ENCODE peak calls at places on chromosome 2, in ten cellular contexts. One of them, this sample, is unnamed.

GRCh38 chr2:238493880-238494572 is 67.3 kb downstream of the ASB1 start:
- DNase-seq in right lobe of liver: no peak
- DNase-seq in neural progenitor cell: no peak
- DNase-seq in Panc1: no peak
- DNase-seq in brain microvascular endothelial cell: no peak
- DNase-seq in fibroblast of villous mesenchyme: no peak
- DNase-seq in fibroblast of lung: no peak
- DNase-seq in tibial nerve: no peak
- DNase-seq in NB4: peak; percentile 38
- DNase-seq in testis: peak; percentile 5
- DNase-seq in this sample: no peak

GRCh38 chr2:56522605-56523089 is 338.9 kb downstream of the CCDC85A start:
- DNase-seq in Panc1: no peak
- DNase-seq in fibroblast of villous mesenchyme: peak; percentile 14
- DNase-seq in tibial nerve: no peak
- DNase-seq in testis: no peak
- DNase-seq in right lobe of liver: peak; percentile 59
- DNase-seq in fibroblast of lung: peak; percentile 9
- DNase-seq in brain microvascular endothelial cell: no peak
- DNase-seq in NB4: no peak
- DNase-seq in neural progenitor cell: no peak
- DNase-seq in this sample: peak; percentile 32

GRCh38 chr2:36238126-36238525 is 117.5 kb upstream of the CRIM1 start:
- DNase-seq in brain microvascular endothelial cell: no peak
- DNase-seq in NB4: no peak
- DNase-seq in testis: no peak
- DNase-seq in neural progenitor cell: no peak
- DNase-seq in tibial nerve: no peak
- DNase-seq in fibroblast of lung: no peak
- DNase-seq in right lobe of liver: no peak
- DNase-seq in fibroblast of villous mesenchyme: peak; percentile 10
- DNase-seq in Panc1: no peak
- DNase-seq in this sample: no peak

GRCh38 chr2:69827796-69828540 is 1.5 kb upstream of the GMCL1 start:
- DNase-seq in fibroblast of lung: peak; percentile 8
- DNase-seq in right lobe of liver: no peak
- DNase-seq in testis: no peak
- DNase-seq in NB4: peak; percentile 15
- DNase-seq in neural progenitor cell: no peak
- DNase-seq in tibial nerve: peak; percentile 40
- DNase-seq in fibroblast of villous mesenchyme: no peak
- DNase-seq in Panc1: no peak
- DNase-seq in brain microvascular endothelial cell: peak; percentile 17
- DNase-seq in this sample: no peak

GRCh38 chr2:42770288-42771131 is 6.6 kb upstream of the OXER1 start:
- DNase-seq in neural progenitor cell: peak; percentile 86
- DNase-seq in NB4: peak; percentile 80
- DNase-seq in fibroblast of villous mesenchyme: peak; percentile 61
- DNase-seq in right lobe of liver: no peak
- DNase-seq in testis: peak; percentile 52
- DNase-seq in Panc1: no peak
- DNase-seq in fibroblast of lung: peak; percentile 29
- DNase-seq in brain microvascular endothelial cell: peak; percentile 24
- DNase-seq in tibial nerve: no peak
- DNase-seq in this sample: no peak

GRCh38 chr2:204576580-204576979 is 31.3 kb downstream of the PARD3B start:
- DNase-seq in fibroblast of villous mesenchyme: peak; percentile 9
- DNase-seq in neural progenitor cell: no peak
- DNase-seq in testis: no peak
- DNase-seq in tibial nerve: no peak
- DNase-seq in right lobe of liver: no peak
- DNase-seq in brain microvascular endothelial cell: no peak
- DNase-seq in Panc1: no peak
- DNase-seq in NB4: no peak
- DNase-seq in fibroblast of lung: no peak
- DNase-seq in this sample: no peak

GRCh38 chr2:172943992-172944793 is 131.5 kb upstream of the MAP3K20 start:
- DNase-seq in brain microvascular endothelial cell: no peak
- DNase-seq in fibroblast of villous mesenchyme: no peak
- DNase-seq in neural progenitor cell: no peak
- DNase-seq in NB4: no peak
- DNase-seq in Panc1: no peak
- DNase-seq in fibroblast of lung: no peak
- DNase-seq in testis: no peak
- DNase-seq in tibial nerve: no peak
- DNase-seq in right lobe of liver: no peak
- DNase-seq in this sample: no peak

GRCh38 chr2:229133155-229133772 is 137.8 kb downstream of the PID1 start:
- DNase-seq in neural progenitor cell: peak; percentile 47
- DNase-seq in right lobe of liver: no peak
- DNase-seq in fibroblast of villous mesenchyme: peak; percentile 65
- DNase-seq in brain microvascular endothelial cell: peak; percentile 6
- DNase-seq in fibroblast of lung: peak; percentile 76
- DNase-seq in NB4: peak; percentile 41
- DNase-seq in tibial nerve: peak; percentile 23
- DNase-seq in testis: peak; percentile 49
- DNase-seq in Panc1: peak; percentile 39
- DNase-seq in this sample: no peak

GRCh38 chr2:128835342-128835855 is 516.7 kb upstream of the HS6ST1 start:
- DNase-seq in Panc1: no peak
- DNase-seq in brain microvascular endothelial cell: no peak
- DNase-seq in tibial nerve: no peak
- DNase-seq in fibroblast of villous mesenchyme: no peak
- DNase-seq in NB4: no peak
- DNase-seq in fibroblast of lung: no peak
- DNase-seq in neural progenitor cell: no peak
- DNase-seq in right lobe of liver: no peak
- DNase-seq in testis: no peak
- DNase-seq in this sample: no peak

GRCh38 chr2:119408221-119408619 is 23.4 kb upstream of the TMEM37 start:
- DNase-seq in Panc1: no peak
- DNase-seq in NB4: no peak
- DNase-seq in fibroblast of villous mesenchyme: no peak
- DNase-seq in fibroblast of lung: no peak
- DNase-seq in brain microvascular endothelial cell: no peak
- DNase-seq in testis: peak; percentile 27
- DNase-seq in neural progenitor cell: no peak
- DNase-seq in right lobe of liver: no peak
- DNase-seq in tibial nerve: no peak
- DNase-seq in this sample: no peak

GRCh38 chr2:32627441-32627900 is 379 bp upstream of the TTC27 start:
- DNase-seq in testis: peak; percentile 32
- DNase-seq in right lobe of liver: no peak
- DNase-seq in neural progenitor cell: peak; percentile 66
- DNase-seq in fibroblast of lung: peak; percentile 48
- DNase-seq in Panc1: no peak
- DNase-seq in tibial nerve: peak; percentile 34
- DNase-seq in brain microvascular endothelial cell: peak; percentile 59
- DNase-seq in NB4: no peak
- DNase-seq in fibroblast of villous mesenchyme: peak; percentile 51
- DNase-seq in this sample: peak; percentile 1

GRCh38 chr2:236496311-236496710 is 73.3 kb upstream of the ACKR3 start:
- DNase-seq in fibroblast of villous mesenchyme: no peak
- DNase-seq in NB4: no peak
- DNase-seq in testis: no peak
- DNase-seq in neural progenitor cell: no peak
- DNase-seq in tibial nerve: no peak
- DNase-seq in Panc1: no peak
- DNase-seq in right lobe of liver: no peak
- DNase-seq in brain microvascular endothelial cell: no peak
- DNase-seq in fibroblast of lung: no peak
- DNase-seq in this sample: no peak

GRCh38 chr2:152036611-152037469 is 62.0 kb downstream of the CACNB4 start:
- DNase-seq in Panc1: peak; percentile 61
- DNase-seq in tibial nerve: peak; percentile 90
- DNase-seq in brain microvascular endothelial cell: peak; percentile 71
- DNase-seq in testis: peak; percentile 88
- DNase-seq in NB4: peak; percentile 86
- DNase-seq in neural progenitor cell: peak; percentile 82
- DNase-seq in fibroblast of lung: peak; percentile 79
- DNase-seq in right lobe of liver: no peak
- DNase-seq in fibroblast of villous mesenchyme: peak; percentile 77
- DNase-seq in this sample: no peak

DNA sequence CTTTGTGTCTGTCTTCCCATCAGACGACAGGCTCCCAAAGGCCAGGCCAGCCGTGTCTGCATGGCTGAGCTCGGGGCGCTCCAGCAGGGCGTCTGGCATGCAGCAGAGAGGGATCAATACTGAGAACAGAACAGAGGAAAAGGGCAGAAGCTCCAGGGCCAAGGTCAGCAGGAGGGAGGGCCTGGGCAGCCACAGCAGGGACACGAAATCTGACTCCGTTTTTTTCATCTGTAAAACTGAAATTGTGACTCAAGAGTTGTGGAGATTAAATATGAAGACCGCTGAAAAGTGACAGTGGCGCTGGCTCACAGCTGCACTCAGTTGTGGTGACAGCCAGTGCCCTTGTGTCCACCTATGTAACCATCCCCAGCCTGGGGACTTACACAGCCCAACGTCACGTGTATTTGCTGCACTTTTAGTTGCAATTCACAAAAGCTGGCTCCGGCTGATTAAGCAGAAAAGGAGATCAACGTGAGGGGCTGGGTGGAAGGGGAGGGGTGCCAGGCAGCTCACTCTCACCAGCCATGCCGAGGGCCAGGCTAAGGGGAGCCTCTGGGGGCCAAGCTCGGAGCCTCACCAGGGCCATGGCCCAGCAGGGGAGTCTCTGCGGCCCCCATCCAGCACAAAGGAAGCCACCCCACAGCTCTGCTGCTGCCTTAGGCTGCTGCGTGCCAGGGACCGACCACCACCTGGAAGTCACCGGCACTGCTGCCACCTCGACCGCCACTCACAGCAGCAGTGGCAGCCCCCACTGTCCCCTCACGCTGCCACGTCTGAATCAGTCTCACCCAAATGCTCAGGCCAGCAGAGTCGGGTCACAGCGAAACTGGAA is 74.7 kb downstream of the EIPR1 start:
- DNase-seq in testis: no peak
- DNase-seq in fibroblast of villous mesenchyme: no peak
- DNase-seq in fibroblast of lung: no peak
- DNase-seq in brain microvascular endothelial cell: no peak
- DNase-seq in neural progenitor cell: peak; percentile 26
- DNase-seq in Panc1: no peak
- DNase-seq in NB4: no peak
- DNase-seq in right lobe of liver: peak; percentile 81
- DNase-seq in tibial nerve: no peak
- DNase-seq in this sample: no peak
- H3K4me3 ChIP-seq in testis: no peak overlapping the region
- H3K4me3 ChIP-seq in fibroblast of villous mesenchyme: peak overlapping the region; percentile 7
- H3K4me3 ChIP-seq in fibroblast of lung: peak overlapping the region; percentile 38
- H3K4me3 ChIP-seq in brain microvascular endothelial cell: peak overlapping the region; percentile 40
- H3K4me3 ChIP-seq in neural progenitor cell: no peak overlapping the region
- H3K4me3 ChIP-seq in Panc1: peak overlapping the region; percentile 22
- H3K4me3 ChIP-seq in NB4: no peak overlapping the region
- H3K4me3 ChIP-seq in right lobe of liver: peak overlapping the region; percentile 50
- H3K4me3 ChIP-seq in tibial nerve: peak overlapping the region; percentile 27
- H3K4me3 ChIP-seq in this sample: peak overlapping the region; percentile 10

GRCh38 chr2:71460595-71461303 is 7.4 kb downstream of the DYSF start:
- DNase-seq in testis: no peak
- DNase-seq in NB4: peak; percentile 28
- DNase-seq in Panc1: no peak
- DNase-seq in fibroblast of villous mesenchyme: no peak
- DNase-seq in brain microvascular endothelial cell: no peak
- DNase-seq in fibroblast of lung: no peak
- DNase-seq in right lobe of liver: peak; percentile 75
- DNase-seq in tibial nerve: no peak
- DNase-seq in neural progenitor cell: peak; percentile 28
- DNase-seq in this sample: no peak
- TF ChIP-seq CTCF in testis: no peak
- TF ChIP-seq CTCF in NB4: peak; percentile 32
- TF ChIP-seq CTCF in Panc1: peak; percentile 74
- TF ChIP-seq CTCF in fibroblast of villous mesenchyme: peak; percentile 56
- TF ChIP-seq CTCF in brain microvascular endothelial cell: peak; percentile 75
- TF ChIP-seq CTCF in fibroblast of lung: peak; percentile 51
- TF ChIP-seq CTCF in right lobe of liver: peak; percentile 63
- TF ChIP-seq CTCF in tibial nerve: peak; percentile 7
- TF ChIP-seq CTCF in neural progenitor cell: peak; percentile 72
- TF ChIP-seq CTCF in this sample: peak; percentile 38

GRCh38 chr2:163733301-163733938 is 2.4 kb downstream of the FIGN start:
- DNase-seq in tibial nerve: no peak
- DNase-seq in testis: peak; percentile 51
- DNase-seq in fibroblast of lung: peak; percentile 58
- DNase-seq in brain microvascular endothelial cell: peak; percentile 7
- DNase-seq in NB4: no peak
- DNase-seq in fibroblast of villous mesenchyme: no peak
- DNase-seq in right lobe of liver: no peak
- DNase-seq in Panc1: no peak
- DNase-seq in neural progenitor cell: no peak
- DNase-seq in this sample: no peak

GRCh38 chr2:163730556-163730955 is 5.3 kb downstream of the FIGN start:
- DNase-seq in fibroblast of lung: no peak
- DNase-seq in Panc1: no peak
- DNase-seq in fibroblast of villous mesenchyme: no peak
- DNase-seq in neural progenitor cell: no peak
- DNase-seq in brain microvascular endothelial cell: no peak
- DNase-seq in right lobe of liver: no peak
- DNase-seq in testis: no peak
- DNase-seq in tibial nerve: no peak
- DNase-seq in NB4: no peak
- DNase-seq in this sample: no peak

GRCh38 chr2:163734401-163734800 is 1.4 kb downstream of the FIGN start:
- DNase-seq in NB4: no peak
- DNase-seq in fibroblast of villous mesenchyme: no peak
- DNase-seq in right lobe of liver: no peak
- DNase-seq in neural progenitor cell: no peak
- DNase-seq in testis: no peak
- DNase-seq in fibroblast of lung: peak; percentile 21
- DNase-seq in Panc1: no peak
- DNase-seq in brain microvascular endothelial cell: no peak
- DNase-seq in tibial nerve: no peak
- DNase-seq in this sample: no peak

GRCh38 chr2:163731735-163732134 is 4.1 kb downstream of the FIGN start:
- DNase-seq in right lobe of liver: no peak
- DNase-seq in testis: no peak
- DNase-seq in fibroblast of villous mesenchyme: no peak
- DNase-seq in neural progenitor cell: no peak
- DNase-seq in Panc1: no peak
- DNase-seq in fibroblast of lung: peak; percentile 27
- DNase-seq in brain microvascular endothelial cell: no peak
- DNase-seq in tibial nerve: no peak
- DNase-seq in NB4: no peak
- DNase-seq in this sample: no peak

GRCh38 chr2:163732718-163733117 is 3.1 kb downstream of the FIGN start:
- DNase-seq in testis: peak; percentile 34
- DNase-seq in neural progenitor cell: no peak
- DNase-seq in right lobe of liver: no peak
- DNase-seq in NB4: no peak
- DNase-seq in fibroblast of villous mesenchyme: no peak
- DNase-seq in brain microvascular endothelial cell: no peak
- DNase-seq in tibial nerve: no peak
- DNase-seq in fibroblast of lung: peak; percentile 39
- DNase-seq in Panc1: no peak
- DNase-seq in this sample: no peak
- H3K4me3 ChIP-seq in testis: peak overlapping the region; percentile 72
- H3K4me3 ChIP-seq in neural progenitor cell: peak overlapping the region; percentile 92
- H3K4me3 ChIP-seq in right lobe of liver: peak overlapping the region; percentile 74
- H3K4me3 ChIP-seq in NB4: no peak overlapping the region
- H3K4me3 ChIP-seq in fibroblast of villous mesenchyme: no peak overlapping the region
- H3K4me3 ChIP-seq in brain microvascular endothelial cell: peak overlapping the region; percentile 89
- H3K4me3 ChIP-seq in tibial nerve: peak overlapping the region; percentile 12
- H3K4me3 ChIP-seq in fibroblast of lung: peak overlapping the region; percentile 95
- H3K4me3 ChIP-seq in Panc1: peak overlapping the region; percentile 98
- H3K4me3 ChIP-seq in this sample: no peak overlapping the region

GRCh38 chr2:95318431-95319220 is 21.5 kb downstream of the KCNIP3 start:
- DNase-seq in tibial nerve: no peak
- DNase-seq in fibroblast of villous mesenchyme: no peak
- DNase-seq in testis: no peak
- DNase-seq in fibroblast of lung: no peak
- DNase-seq in brain microvascular endothelial cell: no peak
- DNase-seq in NB4: no peak
- DNase-seq in right lobe of liver: no peak
- DNase-seq in Panc1: no peak
- DNase-seq in neural progenitor cell: no peak
- DNase-seq in this sample: no peak
- TF ChIP-seq CTCF in tibial nerve: no peak
- TF ChIP-seq CTCF in fibroblast of villous mesenchyme: no peak
- TF ChIP-seq CTCF in testis: no peak
- TF ChIP-seq CTCF in fibroblast of lung: no peak
- TF ChIP-seq CTCF in brain microvascular endothelial cell: no peak
- TF ChIP-seq CTCF in NB4: no peak
- TF ChIP-seq CTCF in right lobe of liver: no peak
- TF ChIP-seq CTCF in Panc1: no peak
- TF ChIP-seq CTCF in neural progenitor cell: no peak
- TF ChIP-seq CTCF in this sample: no peak